ENCODE peak calls at places on chromosome 2, in five cellular contexts. One of them, this sample, is unnamed.

GRCh38 chr2:121015971-121016485 is 269.0 kb downstream of the TFCP2L1 start:
- DNase-seq in endodermal cell: peak
- DNase-seq in brain microvascular endothelial cell: no peak
- DNase-seq in CD8-positive, alpha-beta T cell: no peak
- DNase-seq in Peyer's patch: no peak
- DNase-seq in this sample: no peak

GRCh38 chr2:29751390-29751789 is 170.0 kb downstream of the ALK start:
- DNase-seq in Peyer's patch: no peak
- DNase-seq in endodermal cell: no peak
- DNase-seq in brain microvascular endothelial cell: no peak
- DNase-seq in CD8-positive, alpha-beta T cell: no peak
- DNase-seq in this sample: peak

GRCh38 chr2:207332473-207333212 is 166.9 kb upstream of the KLF7 start:
- DNase-seq in endodermal cell: no peak
- DNase-seq in CD8-positive, alpha-beta T cell: no peak
- DNase-seq in brain microvascular endothelial cell: no peak
- DNase-seq in Peyer's patch: no peak
- DNase-seq in this sample: no peak

GRCh38 chr2:68594674-68595492 is 48.5 kb upstream of the PROKR1 start:
- DNase-seq in endodermal cell: peak
- DNase-seq in Peyer's patch: peak
- DNase-seq in brain microvascular endothelial cell: peak
- DNase-seq in CD8-positive, alpha-beta T cell: peak
- DNase-seq in this sample: peak

GRCh38 chr2:237412646-237413292 is 1.2 kb downstream of the COL6A3 start:
- DNase-seq in endodermal cell: no peak
- DNase-seq in CD8-positive, alpha-beta T cell: no peak
- DNase-seq in brain microvascular endothelial cell: no peak
- DNase-seq in Peyer's patch: no peak
- DNase-seq in this sample: no peak

GRCh38 chr2:237223208-237223861 is 137.6 kb downstream of the COPS8 start:
- DNase-seq in Peyer's patch: no peak
- DNase-seq in brain microvascular endothelial cell: peak
- DNase-seq in CD8-positive, alpha-beta T cell: no peak
- DNase-seq in endodermal cell: peak
- DNase-seq in this sample: no peak

GRCh38 chr2:212536385-212537310 is 2.0 kb downstream of the ERBB4 start:
- DNase-seq in endodermal cell: peak
- DNase-seq in CD8-positive, alpha-beta T cell: no peak
- DNase-seq in brain microvascular endothelial cell: no peak
- DNase-seq in Peyer's patch: no peak
- DNase-seq in this sample: no peak

GRCh38 chr2:96806468-96807126 is 9.5 kb upstream of the CNNM3 start:
- DNase-seq in endodermal cell: no peak
- DNase-seq in Peyer's patch: peak
- DNase-seq in CD8-positive, alpha-beta T cell: peak
- DNase-seq in brain microvascular endothelial cell: no peak
- DNase-seq in this sample: peak

GRCh38 chr2:64784168-64785061 is 130.7 kb upstream of the SERTAD2 start:
- DNase-seq in CD8-positive, alpha-beta T cell: no peak
- DNase-seq in endodermal cell: no peak
- DNase-seq in Peyer's patch: no peak
- DNase-seq in brain microvascular endothelial cell: no peak
- DNase-seq in this sample: no peak

GRCh38 chr2:221518201-221518936 is 53.7 kb downstream of the EPHA4 start:
- DNase-seq in Peyer's patch: no peak
- DNase-seq in brain microvascular endothelial cell: no peak
- DNase-seq in CD8-positive, alpha-beta T cell: peak
- DNase-seq in endodermal cell: no peak
- DNase-seq in this sample: no peak

GRCh38 chr2:29113027-29113686 is 2.1 kb upstream of the CLIP4 start:
- DNase-seq in Peyer's patch: no peak
- DNase-seq in CD8-positive, alpha-beta T cell: no peak
- DNase-seq in endodermal cell: no peak
- DNase-seq in brain microvascular endothelial cell: peak
- DNase-seq in this sample: no peak

GRCh38 chr2:215527738-215528137 is 91.9 kb upstream of the FN1 start:
- DNase-seq in Peyer's patch: no peak
- DNase-seq in CD8-positive, alpha-beta T cell: no peak
- DNase-seq in brain microvascular endothelial cell: peak
- DNase-seq in endodermal cell: no peak
- DNase-seq in this sample: no peak

GRCh38 chr2:7037340-7038333 is 120.4 kb downstream of the RNF144A start:
- DNase-seq in Peyer's patch: peak
- DNase-seq in brain microvascular endothelial cell: peak
- DNase-seq in CD8-positive, alpha-beta T cell: peak
- DNase-seq in endodermal cell: peak
- DNase-seq in this sample: peak

GRCh38 chr2:106658616-106659015 is 171.5 kb downstream of the CD8B2 start:
- DNase-seq in endodermal cell: no peak
- DNase-seq in brain microvascular endothelial cell: no peak
- DNase-seq in Peyer's patch: no peak
- DNase-seq in CD8-positive, alpha-beta T cell: no peak
- DNase-seq in this sample: no peak

GRCh38 chr2:19355416-19355821 is 3.0 kb downstream of the OSR1 start:
- DNase-seq in CD8-positive, alpha-beta T cell: no peak
- DNase-seq in Peyer's patch: no peak
- DNase-seq in brain microvascular endothelial cell: no peak
- DNase-seq in endodermal cell: no peak
- DNase-seq in this sample: peak

GRCh38 chr2:45131587-45131986 is 122.3 kb upstream of the SIX2 start:
- DNase-seq in endodermal cell: no peak
- DNase-seq in brain microvascular endothelial cell: peak
- DNase-seq in CD8-positive, alpha-beta T cell: no peak
- DNase-seq in Peyer's patch: no peak
- DNase-seq in this sample: no peak

GRCh38 chr2:135701442-135701841 is 40.2 kb upstream of the UBXN4 start:
- DNase-seq in endodermal cell: no peak
- DNase-seq in CD8-positive, alpha-beta T cell: no peak
- DNase-seq in Peyer's patch: no peak
- DNase-seq in brain microvascular endothelial cell: no peak
- DNase-seq in this sample: no peak

GRCh38 chr2:113173563-113174368 is at the start of gene PSD4:
- DNase-seq in Peyer's patch: peak
- DNase-seq in endodermal cell: peak
- DNase-seq in brain microvascular endothelial cell: no peak
- DNase-seq in CD8-positive, alpha-beta T cell: peak
- DNase-seq in this sample: peak

GRCh38 chr2:239265681-239266435 is 135.0 kb downstream of the HDAC4 start:
- DNase-seq in endodermal cell: no peak
- DNase-seq in brain microvascular endothelial cell: no peak
- DNase-seq in Peyer's patch: no peak
- DNase-seq in CD8-positive, alpha-beta T cell: peak
- DNase-seq in this sample: no peak

GRCh38 chr2:32832821-32833220 is 113.9 kb upstream of the LTBP1 start:
- DNase-seq in Peyer's patch: no peak
- DNase-seq in brain microvascular endothelial cell: peak
- DNase-seq in endodermal cell: no peak
- DNase-seq in CD8-positive, alpha-beta T cell: no peak
- DNase-seq in this sample: no peak

GRCh38 chr2:225994748-225995405 is 595.4 kb downstream of the NYAP2 start:
- DNase-seq in brain microvascular endothelial cell: peak
- DNase-seq in endodermal cell: no peak
- DNase-seq in Peyer's patch: no peak
- DNase-seq in CD8-positive, alpha-beta T cell: no peak
- DNase-seq in this sample: no peak

GRCh38 chr2:174992886-174993285 is 12.3 kb downstream of the CHN1 start:
- DNase-seq in CD8-positive, alpha-beta T cell: no peak
- DNase-seq in brain microvascular endothelial cell: no peak
- DNase-seq in Peyer's patch: no peak
- DNase-seq in endodermal cell: no peak
- DNase-seq in this sample: no peak

GRCh38 chr2:24111407-24111861 is 11.7 kb downstream of the PFN4 start:
- DNase-seq in CD8-positive, alpha-beta T cell: no peak
- DNase-seq in Peyer's patch: no peak
- DNase-seq in brain microvascular endothelial cell: peak
- DNase-seq in endodermal cell: no peak
- DNase-seq in this sample: no peak

GRCh38 chr2:30257266-30258214 is 26.2 kb downstream of the LBH start:
- DNase-seq in Peyer's patch: no peak
- DNase-seq in brain microvascular endothelial cell: no peak
- DNase-seq in CD8-positive, alpha-beta T cell: no peak
- DNase-seq in endodermal cell: no peak
- DNase-seq in this sample: no peak

GRCh38 chr2:237264480-237265219 is 149.3 kb downstream of the COL6A3 start:
- DNase-seq in Peyer's patch: no peak
- DNase-seq in brain microvascular endothelial cell: peak
- DNase-seq in CD8-positive, alpha-beta T cell: no peak
- DNase-seq in endodermal cell: no peak
- DNase-seq in this sample: no peak

GRCh38 chr2:218022131-218022850 is 19.5 kb upstream of the TNS1 start:
- DNase-seq in CD8-positive, alpha-beta T cell: no peak
- DNase-seq in brain microvascular endothelial cell: no peak
- DNase-seq in endodermal cell: peak
- DNase-seq in Peyer's patch: peak
- DNase-seq in this sample: no peak

GRCh38 chr2:170324640-170325046 is 146.7 kb downstream of the MYO3B start:
- DNase-seq in endodermal cell: peak
- DNase-seq in brain microvascular endothelial cell: peak
- DNase-seq in Peyer's patch: peak
- DNase-seq in CD8-positive, alpha-beta T cell: peak
- DNase-seq in this sample: peak

GRCh38 chr2:98654702-98655488 is 46.5 kb downstream of the UNC50 start:
- DNase-seq in CD8-positive, alpha-beta T cell: peak
- DNase-seq in Peyer's patch: peak
- DNase-seq in brain microvascular endothelial cell: no peak
- DNase-seq in endodermal cell: no peak
- DNase-seq in this sample: no peak

GRCh38 chr2:221569342-221570278 is 2.5 kb downstream of the EPHA4 start:
- DNase-seq in brain microvascular endothelial cell: no peak
- DNase-seq in Peyer's patch: no peak
- DNase-seq in CD8-positive, alpha-beta T cell: no peak
- DNase-seq in endodermal cell: peak
- DNase-seq in this sample: no peak

GRCh38 chr2:178602901-178603300 is 122.6 kb downstream of the PLEKHA3 start:
- DNase-seq in Peyer's patch: no peak
- DNase-seq in CD8-positive, alpha-beta T cell: no peak
- DNase-seq in endodermal cell: no peak
- DNase-seq in brain microvascular endothelial cell: no peak
- DNase-seq in this sample: no peak

GRCh38 chr2:196592912-196593881 is 46.3 kb upstream of the CCDC150 start:
- DNase-seq in CD8-positive, alpha-beta T cell: no peak
- DNase-seq in brain microvascular endothelial cell: peak
- DNase-seq in Peyer's patch: no peak
- DNase-seq in endodermal cell: peak
- DNase-seq in this sample: peak

DNA sequence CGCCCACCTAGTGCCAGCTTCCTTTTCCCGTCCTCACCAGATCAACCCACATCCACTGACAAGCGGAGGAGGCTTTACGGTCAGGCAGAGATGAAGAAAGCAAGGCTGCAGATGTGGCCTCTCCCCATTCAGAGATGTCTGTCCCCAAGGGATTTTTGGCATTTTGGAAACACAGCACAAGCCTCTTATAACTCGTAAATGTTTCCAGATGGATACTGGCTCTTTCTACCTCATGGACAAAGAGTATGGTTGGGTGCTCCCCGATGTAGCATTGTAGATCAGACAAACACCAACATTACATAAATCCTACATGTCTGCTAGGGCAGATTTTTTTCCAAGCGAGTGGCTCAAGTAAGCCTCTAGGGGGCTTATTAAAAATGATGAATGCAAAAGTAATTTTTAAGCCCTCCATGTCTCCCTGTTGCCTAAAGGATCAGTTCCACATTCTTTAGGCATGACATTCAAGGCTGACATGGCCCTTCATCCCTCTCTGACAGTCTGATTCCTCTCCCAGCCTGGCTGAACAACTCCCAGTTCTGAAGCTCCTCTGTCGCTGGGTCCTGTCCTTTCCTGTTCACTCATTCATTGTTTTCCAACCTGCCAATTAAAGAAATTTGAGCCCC is 11.7 kb downstream of the VIT start:
- DNase-seq in Peyer's patch: no peak
- DNase-seq in CD8-positive, alpha-beta T cell: no peak
- DNase-seq in brain microvascular endothelial cell: peak
- DNase-seq in endodermal cell: no peak
- DNase-seq in this sample: no peak
- TF ChIP-seq CTCF in Peyer's patch: no peak
- TF ChIP-seq CTCF in CD8-positive, alpha-beta T cell: no peak
- TF ChIP-seq CTCF in brain microvascular endothelial cell: peak
- TF ChIP-seq CTCF in endodermal cell: peak
- TF ChIP-seq CTCF in this sample: no peak

GRCh38 chr2:136874258-136874657 is 108.9 kb downstream of the THSD7B start:
- DNase-seq in brain microvascular endothelial cell: peak
- DNase-seq in endodermal cell: peak
- DNase-seq in CD8-positive, alpha-beta T cell: no peak
- DNase-seq in Peyer's patch: no peak
- DNase-seq in this sample: no peak
- TF ChIP-seq CTCF in brain microvascular endothelial cell: peak
- TF ChIP-seq CTCF in endodermal cell: peak
- TF ChIP-seq CTCF in CD8-positive, alpha-beta T cell: no peak
- TF ChIP-seq CTCF in Peyer's patch: peak
- TF ChIP-seq CTCF in this sample: no peak

DNA sequence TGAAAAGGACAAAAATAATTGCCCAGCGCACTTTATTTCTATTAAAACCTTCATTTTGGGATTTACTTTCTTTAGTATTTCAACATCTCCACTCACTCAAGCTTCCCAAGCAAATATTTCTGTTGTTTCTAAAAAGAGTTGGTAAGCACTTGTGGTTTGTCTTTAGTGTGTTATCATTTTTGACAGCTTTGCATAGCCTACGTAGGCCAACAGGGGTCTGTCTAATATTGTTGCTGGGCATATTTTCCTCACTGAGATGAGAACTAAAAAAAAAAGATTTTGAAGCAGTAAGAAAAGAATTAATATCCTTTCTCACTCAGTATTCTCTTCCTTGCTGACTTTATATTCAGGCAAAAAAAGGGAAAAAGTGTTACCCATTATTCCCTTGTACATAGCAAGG is 494.1 kb downstream of the ARHGAP15 start:
- DNase-seq in Peyer's patch: no peak
- DNase-seq in CD8-positive, alpha-beta T cell: no peak
- DNase-seq in endodermal cell: no peak
- DNase-seq in brain microvascular endothelial cell: no peak
- DNase-seq in this sample: no peak
- TF ChIP-seq CTCF in Peyer's patch: no peak
- TF ChIP-seq CTCF in CD8-positive, alpha-beta T cell: no peak
- TF ChIP-seq CTCF in endodermal cell: no peak
- TF ChIP-seq CTCF in brain microvascular endothelial cell: peak
- TF ChIP-seq CTCF in this sample: no peak

DNA sequence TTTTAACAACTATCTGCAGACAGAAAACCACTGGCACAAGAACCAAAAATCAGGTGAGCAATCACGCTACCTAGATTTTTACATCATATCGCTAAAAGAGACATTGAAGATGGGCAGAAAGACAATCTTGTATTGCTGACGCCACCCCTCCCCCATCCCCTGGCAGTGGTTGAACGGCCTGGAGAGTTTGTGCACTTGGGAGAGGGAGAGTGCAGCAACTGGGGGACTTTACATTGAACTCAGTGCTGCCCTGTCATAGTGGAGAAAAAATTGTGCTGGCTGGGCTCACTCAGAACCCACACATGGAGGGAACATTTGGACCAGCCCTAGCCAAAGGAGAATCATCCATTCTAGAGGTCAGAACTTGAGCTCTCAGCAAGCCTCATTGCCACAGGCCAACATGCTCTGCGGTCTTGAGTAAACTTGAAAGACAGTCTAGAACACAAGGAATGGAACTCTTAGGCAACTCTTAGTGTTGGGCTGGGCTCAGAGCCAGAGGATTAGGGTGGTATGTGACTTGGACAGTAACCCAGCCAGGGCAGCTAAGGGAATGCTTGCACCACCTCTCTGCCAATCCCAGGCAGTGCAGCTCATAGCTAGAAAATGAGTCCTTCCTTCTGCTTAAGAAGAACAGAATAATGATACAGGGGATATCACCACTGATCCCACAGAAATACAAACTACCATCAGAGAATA is 220.0 kb upstream of the CYP26B1 start:
- DNase-seq in brain microvascular endothelial cell: peak
- DNase-seq in CD8-positive, alpha-beta T cell: no peak
- DNase-seq in Peyer's patch: no peak
- DNase-seq in endodermal cell: peak
- DNase-seq in this sample: no peak
- TF ChIP-seq CTCF in brain microvascular endothelial cell: peak
- TF ChIP-seq CTCF in CD8-positive, alpha-beta T cell: no peak
- TF ChIP-seq CTCF in Peyer's patch: peak
- TF ChIP-seq CTCF in endodermal cell: peak
- TF ChIP-seq CTCF in this sample: no peak

This sample was measured in GM10248.